ENCODE peak calls at places on chromosomes 12 and 14, in six cellular contexts. One of them, this sample, is unnamed.

GRCh38 chr14:90965765-90966164 is 94.7 kb downstream of the RPS6KA5 start:
- DNase-seq in tibial nerve: no peak
- DNase-seq in transverse colon: no peak
- DNase-seq in NB4: no peak
- DNase-seq in A549: no peak
- DNase-seq in H1: no peak
- DNase-seq in this sample: no peak

GRCh38 chr12:113214938-113215400 is 6.3 kb upstream of the TPCN1 start:
- DNase-seq in tibial nerve: peak; percentile 86
- DNase-seq in transverse colon: peak; percentile 53
- DNase-seq in NB4: peak; percentile 100
- DNase-seq in A549: peak; percentile 83
- DNase-seq in H1: no peak
- DNase-seq in this sample: no peak

GRCh38 chr12:482061-482460 is 22.3 kb downstream of the B4GALNT3 start:
- DNase-seq in tibial nerve: no peak
- DNase-seq in transverse colon: no peak
- DNase-seq in NB4: no peak
- DNase-seq in A549: no peak
- DNase-seq in H1: no peak
- DNase-seq in this sample: no peak

GRCh38 chr14:105391541-105391940 is 6.8 kb upstream of the TEX22 start:
- DNase-seq in tibial nerve: no peak
- DNase-seq in transverse colon: no peak
- DNase-seq in NB4: no peak
- DNase-seq in A549: no peak
- DNase-seq in H1: no peak
- DNase-seq in this sample: no peak

GRCh38 chr12:62799126-62799736 is 135.7 kb downstream of the PPM1H start:
- DNase-seq in tibial nerve: peak; percentile 94
- DNase-seq in transverse colon: peak; percentile 42
- DNase-seq in NB4: peak; percentile 81
- DNase-seq in A549: peak; percentile 83
- DNase-seq in H1: peak; percentile 50
- DNase-seq in this sample: peak; percentile 79

GRCh38 chr12:104735801-104736200 is 222.3 kb downstream of the SLC41A2 start:
- DNase-seq in tibial nerve: no peak
- DNase-seq in transverse colon: no peak
- DNase-seq in NB4: no peak
- DNase-seq in A549: no peak
- DNase-seq in H1: no peak
- DNase-seq in this sample: no peak

GRCh38 chr14:104603623-104604401 is 760 bp downstream of the TMEM179 start:
- DNase-seq in tibial nerve: no peak
- DNase-seq in transverse colon: no peak
- DNase-seq in NB4: no peak
- DNase-seq in A549: no peak
- DNase-seq in H1: no peak
- DNase-seq in this sample: no peak

GRCh38 chr12:79766705-79767464 is 76.1 kb upstream of the PAWR start:
- DNase-seq in tibial nerve: no peak
- DNase-seq in transverse colon: no peak
- DNase-seq in NB4: no peak
- DNase-seq in A549: no peak
- DNase-seq in H1: no peak
- DNase-seq in this sample: no peak

GRCh38 chr14:78904094-78904493 is 733.9 kb downstream of the NRXN3 start:
- DNase-seq in tibial nerve: no peak
- DNase-seq in transverse colon: no peak
- DNase-seq in NB4: peak; percentile 1
- DNase-seq in A549: peak; percentile 10
- DNase-seq in H1: no peak
- DNase-seq in this sample: no peak

GRCh38 chr12:51323317-51323960 is 535 bp downstream of the BIN2 start:
- DNase-seq in tibial nerve: no peak
- DNase-seq in transverse colon: peak; percentile 53
- DNase-seq in NB4: peak; percentile 74
- DNase-seq in A549: no peak
- DNase-seq in H1: no peak
- DNase-seq in this sample: peak; percentile 63

GRCh38 chr14:102573591-102574046 is 18.8 kb upstream of the RCOR1 start:
- DNase-seq in tibial nerve: no peak
- DNase-seq in transverse colon: no peak
- DNase-seq in NB4: peak; percentile 71
- DNase-seq in A549: no peak
- DNase-seq in H1: no peak
- DNase-seq in this sample: no peak

GRCh38 chr12:77062846-77063461 is 2.4 kb downstream of the E2F7 start:
- DNase-seq in tibial nerve: no peak
- DNase-seq in transverse colon: no peak
- DNase-seq in NB4: no peak
- DNase-seq in A549: no peak
- DNase-seq in H1: no peak
- DNase-seq in this sample: peak; percentile 11

GRCh38 chr14:89660183-89660582 is 243.2 kb upstream of the FOXN3 start:
- DNase-seq in tibial nerve: peak; percentile 14
- DNase-seq in transverse colon: no peak
- DNase-seq in NB4: no peak
- DNase-seq in A549: no peak
- DNase-seq in H1: no peak
- DNase-seq in this sample: no peak

GRCh38 chr14:77260631-77261030 is 10.4 kb downstream of the NGB start:
- DNase-seq in tibial nerve: no peak
- DNase-seq in transverse colon: no peak
- DNase-seq in NB4: no peak
- DNase-seq in A549: no peak
- DNase-seq in H1: no peak
- DNase-seq in this sample: no peak

GRCh38 chr14:54671537-54671936 is 104.6 kb downstream of the SAMD4A start:
- DNase-seq in tibial nerve: no peak
- DNase-seq in transverse colon: no peak
- DNase-seq in NB4: no peak
- DNase-seq in A549: no peak
- DNase-seq in H1: no peak
- DNase-seq in this sample: no peak

GRCh38 chr14:78446807-78447206 is 276.6 kb downstream of the NRXN3 start:
- DNase-seq in tibial nerve: no peak
- DNase-seq in transverse colon: no peak
- DNase-seq in NB4: peak; percentile 20
- DNase-seq in A549: no peak
- DNase-seq in H1: no peak
- DNase-seq in this sample: peak; percentile 30

GRCh38 chr12:49322708-49323523 is at the start of gene TROAP:
- DNase-seq in tibial nerve: peak; percentile 94
- DNase-seq in transverse colon: peak; percentile 98
- DNase-seq in NB4: peak; percentile 99
- DNase-seq in A549: peak; percentile 98
- DNase-seq in H1: peak; percentile 94
- DNase-seq in this sample: peak; percentile 98
- TF ChIP-seq POLR2A in tibial nerve: peak; percentile 29
- TF ChIP-seq POLR2A in transverse colon: peak; percentile 46
- TF ChIP-seq POLR2A in NB4: peak; percentile 79
- TF ChIP-seq POLR2A in A549: peak; percentile 94
- TF ChIP-seq POLR2A in H1: no peak
- TF ChIP-seq POLR2A in this sample: peak; percentile 94

GRCh38 chr12:47963340-47964040 is at the start of gene TMEM106C:
- DNase-seq in tibial nerve: peak; percentile 76
- DNase-seq in transverse colon: peak; percentile 94
- DNase-seq in NB4: peak; percentile 93
- DNase-seq in A549: peak; percentile 91
- DNase-seq in H1: peak; percentile 87
- DNase-seq in this sample: peak; percentile 96
- TF ChIP-seq POLR2A in tibial nerve: no peak
- TF ChIP-seq POLR2A in transverse colon: peak; percentile 72
- TF ChIP-seq POLR2A in NB4: peak; percentile 86
- TF ChIP-seq POLR2A in A549: peak; percentile 60
- TF ChIP-seq POLR2A in H1: no peak
- TF ChIP-seq POLR2A in this sample: peak; percentile 34

DNA sequence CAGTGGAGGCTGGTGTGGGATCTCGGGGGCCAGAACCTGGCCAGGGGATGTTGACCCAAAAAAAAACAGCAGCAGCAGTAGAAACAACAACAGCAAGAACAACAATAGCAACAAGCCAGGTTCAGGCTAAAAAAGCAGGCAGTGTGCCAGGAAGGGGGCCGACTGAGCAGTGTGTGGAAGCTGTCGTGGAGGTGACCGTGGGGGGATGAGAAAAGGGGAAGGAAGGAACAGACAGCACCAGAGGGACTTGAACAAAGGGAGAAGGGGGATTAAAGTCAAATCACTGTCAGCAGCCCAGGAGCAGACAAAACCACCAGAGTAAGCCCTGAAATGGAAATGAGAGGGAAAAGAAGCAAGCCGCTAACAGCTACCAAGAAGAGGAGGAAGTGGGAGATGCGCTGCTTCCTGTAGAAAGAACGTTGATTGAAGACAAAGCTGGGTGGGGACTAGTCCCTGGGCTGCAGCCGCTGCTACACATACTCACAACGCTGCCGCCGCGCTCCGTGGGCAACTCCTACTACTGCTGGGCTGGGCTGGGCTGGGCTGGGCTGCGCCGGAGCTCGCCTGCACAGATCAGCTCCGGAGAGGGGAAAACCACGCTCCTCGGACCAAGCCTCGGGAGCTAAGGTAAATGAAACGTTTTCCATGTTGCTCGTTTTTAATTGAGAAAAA is at the start of gene GNG2:
- DNase-seq in tibial nerve: peak; percentile 79
- DNase-seq in transverse colon: peak; percentile 88
- DNase-seq in NB4: peak; percentile 91
- DNase-seq in A549: peak; percentile 56
- DNase-seq in H1: no peak
- DNase-seq in this sample: peak; percentile 71
- TF ChIP-seq POLR2A in tibial nerve: peak; percentile 76
- TF ChIP-seq POLR2A in transverse colon: peak; percentile 81
- TF ChIP-seq POLR2A in NB4: no peak
- TF ChIP-seq POLR2A in A549: no peak
- TF ChIP-seq POLR2A in H1: no peak
- TF ChIP-seq POLR2A in this sample: peak; percentile 66

DNA sequence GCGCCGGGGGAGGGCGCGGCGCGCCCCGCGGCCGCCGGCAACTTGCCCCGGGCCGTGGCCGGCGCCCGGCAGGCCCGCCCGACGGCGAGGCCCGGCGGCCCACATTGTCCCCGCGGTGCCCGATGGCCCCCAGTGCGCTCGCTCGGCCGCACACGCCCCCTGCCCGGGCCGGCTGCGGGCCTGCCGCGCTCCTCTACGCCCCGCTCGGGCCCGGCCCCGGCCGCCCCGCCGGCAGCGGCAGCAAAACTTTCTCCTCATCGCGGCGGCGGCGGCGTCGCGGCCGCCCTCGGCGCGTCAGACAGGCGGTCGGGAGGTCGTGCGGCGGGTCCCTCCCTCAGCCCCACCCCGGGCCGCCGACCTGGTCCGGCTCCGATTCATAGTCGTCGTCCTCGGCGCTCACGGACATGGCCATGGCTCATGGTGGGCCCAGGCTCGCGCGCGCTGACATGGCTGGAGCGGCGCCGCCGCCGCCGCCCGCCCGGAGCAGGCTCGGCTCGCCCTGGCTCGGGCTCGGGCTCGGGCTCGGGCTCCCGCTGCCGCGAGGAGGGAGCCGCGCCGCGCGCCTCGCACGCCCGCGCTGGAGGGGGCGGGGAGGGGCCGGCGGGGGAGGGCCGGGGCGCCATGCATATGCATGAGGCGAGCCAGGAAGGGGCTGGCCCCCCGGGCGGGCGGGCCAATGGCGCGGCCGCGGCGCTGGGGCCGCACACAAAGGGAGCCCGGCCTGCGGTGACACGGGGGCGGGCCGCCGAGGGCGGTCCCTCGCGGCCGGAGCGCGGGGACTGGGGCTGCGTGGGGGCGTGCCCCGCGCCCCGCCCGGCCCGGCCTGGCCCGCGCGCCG is 67.1 kb downstream of the RNF34 start:
- DNase-seq in tibial nerve: peak; percentile 62
- DNase-seq in transverse colon: peak; percentile 93
- DNase-seq in NB4: peak; percentile 97
- DNase-seq in A549: peak; percentile 88
- DNase-seq in H1: peak; percentile 41
- DNase-seq in this sample: peak; percentile 92
- TF ChIP-seq POLR2A in tibial nerve: no peak
- TF ChIP-seq POLR2A in transverse colon: peak; percentile 12
- TF ChIP-seq POLR2A in NB4: peak; percentile 51
- TF ChIP-seq POLR2A in A549: peak; percentile 65
- TF ChIP-seq POLR2A in H1: no peak
- TF ChIP-seq POLR2A in this sample: peak; percentile 29

DNA sequence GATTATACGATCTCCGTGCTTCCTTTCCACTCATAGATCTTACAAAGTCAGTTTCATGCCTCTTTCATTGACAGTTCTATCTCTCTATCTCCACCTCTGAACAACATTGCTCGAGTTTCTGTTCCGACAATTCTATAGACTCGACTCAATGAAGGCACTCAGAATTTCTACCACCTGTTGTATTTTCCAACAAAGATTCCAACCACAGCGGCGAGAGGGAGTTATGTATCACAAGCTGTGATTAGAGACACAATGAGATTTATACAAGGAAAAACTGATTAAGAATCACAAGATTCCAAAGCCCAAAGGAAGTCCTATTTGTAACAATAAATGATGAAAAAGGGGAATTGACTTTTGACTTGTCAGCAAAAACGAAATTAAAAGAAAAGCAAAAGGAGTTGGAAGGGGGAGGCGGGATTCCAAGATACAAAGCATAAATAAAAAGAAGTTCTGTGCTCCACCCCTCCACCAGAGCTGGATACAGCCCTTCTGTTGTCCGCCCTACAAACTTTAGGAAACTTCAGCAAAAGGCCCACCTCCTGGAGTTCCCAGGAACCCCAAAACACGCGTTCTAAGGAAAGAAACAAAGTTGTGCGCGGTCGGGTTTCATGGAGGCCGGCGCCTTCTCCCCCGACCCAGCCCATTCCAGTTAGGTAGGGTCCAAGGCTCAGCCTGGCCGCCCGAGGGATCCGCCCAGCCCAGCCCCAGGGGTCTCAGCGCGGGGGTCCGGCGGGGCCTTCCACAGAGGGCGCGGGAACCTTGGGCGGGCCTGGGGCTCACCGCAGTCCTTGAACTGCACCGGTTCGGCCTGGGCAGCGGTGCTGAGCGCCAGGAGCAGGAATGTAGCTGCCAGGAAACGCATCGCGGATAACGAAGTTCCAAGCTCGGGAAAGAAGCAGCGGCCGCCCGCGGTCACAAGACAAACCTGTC is at the start of gene NPC2:
- DNase-seq in tibial nerve: no peak
- DNase-seq in transverse colon: no peak
- DNase-seq in NB4: no peak
- DNase-seq in A549: no peak
- DNase-seq in H1: no peak
- DNase-seq in this sample: peak; percentile 58
- TF ChIP-seq POLR2A in tibial nerve: peak; percentile 68
- TF ChIP-seq POLR2A in transverse colon: peak; percentile 81
- TF ChIP-seq POLR2A in NB4: no peak
- TF ChIP-seq POLR2A in A549: peak; percentile 54
- TF ChIP-seq POLR2A in H1: no peak
- TF ChIP-seq POLR2A in this sample: no peak